ENCODE peak calls at places on chromosomes 13 and 19, in six cellular contexts. A is A673; R is fibroblast of villous mesenchyme; W is stimulated activated CD8-positive, alpha-beta memory T cell treated with anti-CD3 and anti-CD28 coated beads, Interleukin-15, amount 100 ng/mL, for 4 hours; P is NK-92 treated with Interleukin-12 subunit alpha and Interleukin-12 subunit beta, amount 100 ng/mL, for 24 hours; Q is vagina. K is an unnamed sample.

GRCh38 chr13:79870766-79871165 is 389.8 kb downstream of the NDFIP2 start:
- DNase-seq in A (no peak), R (no peak), W (no peak), P (no peak), Q (no peak), K (no peak)

GRCh38 chr13:20953245-20953931 is 50.8 kb upstream of the XPO4 start:
- DNase-seq in A (no peak), R (no peak), W (no peak), P (no peak), Q (no peak), K (no peak)

GRCh38 chr13:112679381-112679780 is 10.5 kb upstream of the ATP11A start:
- DNase-seq in A (no peak), R (no peak), W (no peak), P (no peak), Q (no peak), K (no peak)

GRCh38 chr19:34094960-34095359 is 77.3 kb upstream of the LSM14A start:
- DNase-seq in A (no peak), R (no peak), W (no peak), P (no peak), Q (no peak), K (no peak)

GRCh38 chr19:19477705-19478383 is 37.5 kb downstream of the TSSK6 start:
- DNase-seq in A (no peak), R (no peak), W (no peak), P (no peak), Q (no peak), K (no peak)

GRCh38 chr19:38676023-38676877 is 28.8 kb downstream of the ACTN4 start:
- DNase-seq in A (no peak), R (peak), W (no peak), P (no peak), Q (no peak), K (no peak)

GRCh38 chr19:5037936-5038335 is 69.0 kb downstream of the KDM4B start:
- DNase-seq in A (peak), R (no peak), W (no peak), P (no peak), Q (no peak), K (no peak)

GRCh38 chr13:25901460-25902376 is 150.1 kb downstream of the SHISA2 start:
- DNase-seq in A (peak), R (no peak), W (no peak), P (no peak), Q (no peak), K (peak)

GRCh38 chr19:29483641-29483920 is 42.2 kb upstream of the VSTM2B start:
- DNase-seq in A (no peak), R (no peak), W (no peak), P (no peak), Q (no peak), K (no peak)

GRCh38 chr19:17503240-17503639 is 8.2 kb upstream of the PGLS start:
- DNase-seq in A (no peak), R (peak), W (no peak), P (no peak), Q (no peak), K (no peak)

GRCh38 chr13:20160346-20161274 is at the start of gene GJA3:
- DNase-seq in A (peak), R (peak), W (peak), P (no peak), Q (no peak), K (peak)

GRCh38 chr19:29833614-29834261 is 21.9 kb downstream of the CCNE1 start:
- DNase-seq in A (no peak), R (no peak), W (no peak), P (no peak), Q (no peak), K (no peak)

GRCh38 chr19:33496496-33496895 is 25.1 kb downstream of the PEPD start:
- DNase-seq in A (no peak), R (no peak), W (no peak), P (no peak), Q (no peak), K (no peak)

GRCh38 chr19:12580180-12580694 is 29.0 kb upstream of the ZNF564 start:
- DNase-seq in A (no peak), R (peak), W (no peak), P (no peak), Q (no peak), K (no peak)

GRCh38 chr19:15629003-15629880 is 11.5 kb upstream of the CYP4F3 start:
- DNase-seq in A (peak), R (peak), W (peak), P (peak), Q (no peak), K (peak)

GRCh38 chr19:20503536-20503935 is 62.0 kb downstream of the ZNF737 start:
- DNase-seq in A (no peak), R (peak), W (no peak), P (no peak), Q (no peak), K (peak)

GRCh38 chr13:102798653-102799543 is at the start of the genes BIVM and POGLUT2:
- DNase-seq in A (peak), R (peak), W (peak), P (peak), Q (no peak), K (peak)

GRCh38 chr19:33950141-33950805 is 153.6 kb downstream of the KCTD15 start:
- DNase-seq in A (no peak), R (no peak), W (no peak), P (no peak), Q (no peak), K (no peak)

GRCh38 chr13:50908371-50908770 is 1.2 kb upstream of the RNASEH2B start:
- DNase-seq in A (no peak), R (no peak), W (no peak), P (no peak), Q (no peak), K (no peak)

GRCh38 chr13:48411281-48412099 is 1.4 kb downstream of the LPAR6 start:
- DNase-seq in A (peak), R (peak), W (no peak), P (no peak), Q (no peak), K (no peak)

GRCh38 chr13:64716936-64717335 is 2513.2 kb downstream of the PCDH9 start:
- DNase-seq in A (no peak), R (no peak), W (no peak), P (no peak), Q (no peak), K (no peak)

GRCh38 chr19:2309734-2310362 is 1.9 kb upstream of the LINGO3 start:
- DNase-seq in A (no peak), R (peak), W (no peak), P (no peak), Q (no peak), K (no peak)